ENCODE peak calls at places on chromosomes 2 and 18, in six cellular contexts. P is COLO829; O is non-pigmented ciliary epithelial cell; R is stimulated activated CD8-positive, alpha-beta memory T cell treated with anti-CD3 and anti-CD28 coated beads, Interleukin-2, amount 100 ng/mL, for 1 hour; Y is dorsolateral prefrontal cortex; N is NCI-H774. E is an unnamed sample.

GRCh38 chr18:58953627-58954026 is 89.0 kb downstream of the ZNF532 start:
- DNase-seq in P (peak), O (no peak), R (no peak), Y (no peak), N (peak), E (no peak)

GRCh38 chr2:20579866-20580265 is 71.0 kb downstream of the HS1BP3 start:
- DNase-seq in P (no peak), O (no peak), R (no peak), Y (no peak), N (no peak), E (no peak)

GRCh38 chr2:128630974-128631697 is 312.5 kb upstream of the HS6ST1 start:
- DNase-seq in P (no peak), O (no peak), R (no peak), Y (no peak), N (no peak), E (no peak)

GRCh38 chr2:182605166-182605565 is 110.9 kb upstream of the DNAJC10 start:
- DNase-seq in P (no peak), O (no peak), R (no peak), Y (no peak), N (no peak), E (no peak)

GRCh38 chr18:67766930-67767329 is 250.4 kb upstream of the DSEL start:
- DNase-seq in P (no peak), O (peak), R (no peak), Y (no peak), N (no peak), E (peak)

GRCh38 chr2:57022496-57022895 is 838.7 kb downstream of the CCDC85A start:
- DNase-seq in P (no peak), O (no peak), R (no peak), Y (no peak), N (no peak), E (no peak)

GRCh38 chr2:20473128-20473527 is 26.3 kb downstream of the RHOB start:
- DNase-seq in P (no peak), O (no peak), R (no peak), Y (no peak), N (no peak), E (no peak)

GRCh38 chr2:203626952-203627681 is 79.3 kb upstream of the CD28 start:
- DNase-seq in P (no peak), O (peak), R (no peak), Y (no peak), N (no peak), E (peak)

GRCh38 chr18:68564961-68565360 is 149.9 kb downstream of the TMX3 start:
- DNase-seq in P (no peak), O (peak), R (no peak), Y (no peak), N (no peak), E (no peak)

GRCh38 chr2:132752421-132753206 is 82.6 kb upstream of the LYPD1 start:
- DNase-seq in P (no peak), O (no peak), R (no peak), Y (no peak), N (no peak), E (no peak)

GRCh38 chr2:222904557-222905258 is 43.9 kb downstream of the ACSL3 start:
- DNase-seq in P (no peak), O (peak), R (no peak), Y (no peak), N (no peak), E (peak)

GRCh38 chr2:193331701-193332100 is 1137.0 kb upstream of the TMEFF2 start:
- DNase-seq in P (no peak), O (no peak), R (no peak), Y (no peak), N (no peak), E (peak)

GRCh38 chr2:30664761-30665358 is 142.4 kb downstream of the CAPN13 start:
- DNase-seq in P (peak), O (peak), R (no peak), Y (no peak), N (no peak), E (peak)

GRCh38 chr2:215528555-215528954 is 92.7 kb upstream of the FN1 start:
- DNase-seq in P (peak), O (peak), R (no peak), Y (no peak), N (no peak), E (peak)

GRCh38 chr2:75379811-75380210 is 180.5 kb upstream of the TACR1 start:
- DNase-seq in P (no peak), O (no peak), R (no peak), Y (no peak), N (no peak), E (no peak)

GRCh38 chr2:239768907-239769573 is 256.1 kb downstream of the NDUFA10 start:
- DNase-seq in P (no peak), O (no peak), R (no peak), Y (peak), N (no peak), E (no peak)

GRCh38 chr18:76432274-76432755 is 62.7 kb downstream of the ZNF516 start:
- DNase-seq in P (no peak), O (no peak), R (no peak), Y (no peak), N (no peak), E (no peak)

GRCh38 chr2:96493072-96493471 is 12.1 kb downstream of the NEURL3 start:
- DNase-seq in P (no peak), O (no peak), R (no peak), Y (no peak), N (no peak), E (no peak)

GRCh38 chr2:190698895-190699294 is 50.0 kb downstream of the NAB1 start:
- DNase-seq in P (no peak), O (no peak), R (no peak), Y (no peak), N (no peak), E (peak)

GRCh38 chr2:25845843-25846505 is 32.3 kb downstream of the ASXL2 start:
- DNase-seq in P (no peak), O (no peak), R (no peak), Y (no peak), N (no peak), E (peak)

GRCh38 chr2:178761759-178762371 is 45.4 kb downstream of the TTN start:
- DNase-seq in P (peak), O (peak), R (no peak), Y (no peak), N (peak), E (peak)

GRCh38 chr2:230915297-230915696 is 9.7 kb downstream of the GPR55 start:
- DNase-seq in P (no peak), O (no peak), R (no peak), Y (no peak), N (no peak), E (no peak)

GRCh38 chr18:48858676-48859075 is 92.1 kb downstream of the SMAD7 start:
- DNase-seq in P (no peak), O (no peak), R (no peak), Y (no peak), N (no peak), E (no peak)

GRCh38 chr2:43209204-43209717 is 17.1 kb downstream of the ZFP36L2 start:
- DNase-seq in P (no peak), O (no peak), R (no peak), Y (no peak), N (no peak), E (no peak)

GRCh38 chr2:97995026-97995733 is 568 bp downstream of the TMEM131 start:
- DNase-seq in P (peak), O (no peak), R (peak), Y (peak), N (peak), E (peak)

GRCh38 chr2:28360742-28361293 is 31.8 kb upstream of the FOSL2 start:
- DNase-seq in P (no peak), O (no peak), R (no peak), Y (no peak), N (no peak), E (peak)

GRCh38 chr2:39494784-39495251 is 57.7 kb upstream of the MAP4K3 start:
- DNase-seq in P (no peak), O (peak), R (no peak), Y (peak), N (no peak), E (peak)

GRCh38 chr2:232336241-232336736 is 42.3 kb upstream of the ALPP start:
- DNase-seq in P (no peak), O (no peak), R (no peak), Y (peak), N (no peak), E (no peak)

GRCh38 chr2:8779795-8780194 is 57.6 kb downstream of the KIDINS220 start:
- DNase-seq in P (no peak), O (no peak), R (no peak), Y (no peak), N (no peak), E (no peak)

GRCh38 chr2:215847056-215847455 is 166.3 kb downstream of the MREG start:
- DNase-seq in P (no peak), O (no peak), R (no peak), Y (no peak), N (no peak), E (no peak)

E was measured in HCEC 1CT.